ENCODE peak calls at places on chromosomes 3 and 15, in eight cellular contexts. L is B cell, U is K562, Z is left ventricle myocardium inferior, P is A673, B is GM23338, C is upper lobe of right lung, V is endothelial cell of umbilical vein. O is an unnamed sample.

GRCh38 chr3:150407051-150407817 is 864 bp upstream of the TSC22D2 start:
- DNase-seq in L (no peak), U (peak), Z (no peak), P (no peak), B (peak), C (no peak), V (no peak), O (no peak)

GRCh38 chr3:171718493-171719205 is 91.6 kb downstream of the PLD1 start:
- DNase-seq in L (no peak), U (no peak), Z (no peak), P (no peak), B (peak), C (no peak), V (no peak), O (no peak)

GRCh38 chr3:147419062-147419701 is 10.0 kb downstream of the ZIC1 start:
- DNase-seq in L (no peak), U (peak), Z (no peak), P (peak), B (peak), C (no peak), V (no peak), O (peak)

GRCh38 chr3:126438186-126438585 is 37.5 kb downstream of the ZXDC start:
- DNase-seq in L (no peak), U (no peak), Z (no peak), P (no peak), B (no peak), C (peak), V (no peak), O (no peak)

GRCh38 chr3:102113421-102114041 is 264.2 kb downstream of the NFKBIZ start:
- DNase-seq in L (no peak), U (no peak), Z (no peak), P (no peak), B (no peak), C (no peak), V (no peak), O (no peak)

GRCh38 chr3:60887574-60887973 is 363.7 kb downstream of the FHIT start:
- DNase-seq in L (no peak), U (no peak), Z (no peak), P (no peak), B (no peak), C (no peak), V (no peak), O (no peak)

GRCh38 chr3:127265581-127265981 is 22.3 kb downstream of the PRR20G start:
- DNase-seq in L (no peak), U (no peak), Z (no peak), P (no peak), B (no peak), C (no peak), V (no peak), O (no peak)

GRCh38 chr15:74350295-74351275 is 16.9 kb downstream of the CYP11A1 start:
- DNase-seq in L (peak), U (no peak), Z (no peak), P (peak), B (no peak), C (no peak), V (no peak), O (no peak)

GRCh38 chr15:68989876-68990754 is 24.4 kb upstream of the NOX5 start:
- DNase-seq in L (no peak), U (peak), Z (no peak), P (no peak), B (peak), C (no peak), V (no peak), O (no peak)

GRCh38 chr3:155676252-155676981 is 68.5 kb downstream of the PLCH1 start:
- DNase-seq in L (no peak), U (no peak), Z (peak), P (no peak), B (peak), C (no peak), V (no peak), O (peak)

GRCh38 chr3:171121801-171122200 is 95.3 kb upstream of the SLC2A2 start:
- DNase-seq in L (no peak), U (no peak), Z (no peak), P (no peak), B (no peak), C (no peak), V (peak), O (no peak)

GRCh38 chr3:37813403-37813802 is 48.3 kb upstream of the CTDSPL start:
- DNase-seq in L (no peak), U (no peak), Z (no peak), P (no peak), B (no peak), C (no peak), V (no peak), O (no peak)

GRCh38 chr15:31197497-31198414 is 96.2 kb upstream of the TRPM1 start:
- DNase-seq in L (no peak), U (peak), Z (peak), P (peak), B (peak), C (peak), V (peak), O (peak)

GRCh38 chr3:24299801-24300626 is 194.6 kb downstream of the THRB start:
- DNase-seq in L (no peak), U (peak), Z (no peak), P (no peak), B (no peak), C (no peak), V (peak), O (no peak)

DNA sequence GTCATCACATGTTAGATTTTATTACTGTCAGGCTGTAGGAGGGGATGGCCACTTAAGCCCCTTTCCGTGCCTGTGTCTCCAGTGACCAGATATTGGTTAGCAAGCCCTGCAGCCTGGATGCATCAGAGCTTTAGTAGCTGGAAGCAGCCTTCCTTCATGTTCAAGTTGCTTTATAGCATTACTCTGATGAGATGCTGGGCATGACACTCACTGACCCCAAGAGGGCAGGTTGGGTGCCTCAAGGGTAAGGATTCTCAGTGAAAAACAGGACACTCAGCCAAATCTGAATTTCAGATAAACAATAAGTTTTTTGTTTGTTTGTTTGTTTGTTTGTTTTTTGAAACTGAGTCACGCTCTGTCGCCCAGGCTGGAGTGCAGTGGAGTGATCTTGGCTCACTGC is 68.5 kb upstream of the PTX3 start:
- DNase-seq in L (no peak), U (no peak), Z (no peak), P (no peak), B (peak), C (no peak), V (no peak), O (no peak)
- TF ChIP-seq CTCF in L (no peak), U (no peak), Z (no peak), P (no peak), B (peak), C (no peak), V (no peak), O (no peak)

DNA sequence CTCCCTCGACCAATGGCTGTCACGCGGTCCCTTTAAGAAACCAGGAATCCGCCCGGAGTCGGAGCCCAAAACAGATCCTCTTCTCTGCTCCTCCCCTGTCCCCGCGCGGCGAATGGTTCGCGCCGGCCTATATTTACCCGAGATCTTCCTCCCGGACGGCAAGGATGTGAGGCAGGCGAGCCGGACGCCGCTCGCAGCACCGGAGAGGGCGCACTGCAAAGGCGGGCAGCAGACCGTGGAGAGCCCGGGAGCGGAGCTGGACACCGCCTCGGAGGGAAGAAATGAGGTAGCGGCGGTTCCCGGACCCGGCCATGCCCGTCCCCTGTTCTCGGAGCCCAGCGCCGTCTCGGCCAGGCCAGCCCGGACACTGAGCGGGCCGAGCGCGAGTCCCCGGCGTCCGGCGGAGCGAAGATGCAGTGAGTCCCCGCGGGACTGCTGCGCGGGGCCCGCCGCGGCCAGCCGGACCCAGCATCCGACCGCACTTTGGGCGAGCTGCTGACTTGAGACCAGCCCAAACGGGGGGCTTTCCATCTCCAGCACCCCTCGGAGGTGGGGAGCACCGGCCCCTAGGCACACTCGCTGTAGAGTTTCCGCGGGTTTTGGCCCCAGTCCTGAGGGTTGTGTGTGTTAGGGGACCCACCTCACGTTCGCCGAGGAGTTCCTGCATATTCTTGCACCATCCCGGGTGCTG is at the start of gene FAM43A:
- DNase-seq in L (peak), U (peak), Z (peak), P (peak), B (peak), C (peak), V (peak), O (peak)
- TF ChIP-seq CTCF in L (no peak), U (no peak), Z (peak), P (peak), B (peak), C (peak), V (no peak), O (no peak)

GRCh38 chr3:160225181-160226025 is at the start of gene C3orf80:
- DNase-seq in L (no peak), U (peak), Z (peak), P (peak), B (peak), C (peak), V (peak), O (peak)
- TF ChIP-seq CTCF in L (peak), U (no peak), Z (peak), P (no peak), B (peak), C (no peak), V (no peak), O (peak)

GRCh38 chr3:121529308-121529707 is 16.5 kb downstream of the POLQ start:
- DNase-seq in L (no peak), U (no peak), Z (no peak), P (peak), B (no peak), C (no peak), V (peak), O (no peak)
- TF ChIP-seq CTCF in L (peak), U (peak), Z (no peak), P (peak), B (peak), C (peak), V (peak), O (peak)

GRCh38 chr15:50148362-50148963 is 29.4 kb upstream of the ATP8B4 start:
- DNase-seq in L (no peak), U (peak), Z (no peak), P (peak), B (peak), C (no peak), V (peak), O (peak)
- TF ChIP-seq CTCF in L (no peak), U (peak), Z (no peak), P (peak), B (peak), C (peak), V (no peak), O (peak)

DNA sequence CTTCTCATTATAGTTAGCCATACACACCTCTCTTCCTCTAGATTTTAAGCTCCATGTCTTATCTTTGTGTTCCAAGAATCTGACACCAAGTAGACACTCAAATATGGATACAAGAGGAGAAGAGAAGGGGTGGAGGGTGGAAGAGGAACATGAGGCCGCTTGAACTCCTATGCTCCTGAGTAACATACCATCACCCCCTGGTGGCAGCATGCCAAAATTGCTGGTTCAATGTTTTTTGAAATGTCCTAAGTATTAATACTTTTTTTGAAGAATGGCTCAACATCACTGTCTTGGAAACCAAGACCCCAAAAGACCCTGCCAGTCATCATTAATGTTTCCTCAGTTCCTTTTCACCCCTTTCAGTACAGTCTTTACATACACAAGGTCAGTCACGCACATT is 71.8 kb upstream of the HACD2 start:
- DNase-seq in L (no peak), U (no peak), Z (no peak), P (peak), B (peak), C (no peak), V (no peak), O (no peak)
- TF ChIP-seq CTCF in L (no peak), U (peak), Z (no peak), P (peak), B (peak), C (no peak), V (no peak), O (peak)

GRCh38 chr3:121649645-121650044 is 11.1 kb downstream of the HCLS1 start:
- DNase-seq in L (no peak), U (no peak), Z (no peak), P (no peak), B (no peak), C (no peak), V (peak), O (no peak)
- TF ChIP-seq CTCF in L (no peak), U (no peak), Z (no peak), P (no peak), B (no peak), C (no peak), V (no peak), O (no peak)

O was measured in glutamatergic neuron.